ENCODE peak calls at places on chromosomes 2 and 18, in seven cellular contexts. W is NCI-H2029, C is colonic mucosa, K is T1000, B is astrocyte of the spinal cord, Q is GM12864, R is A172. M is an unnamed sample.

GRCh38 chr2:157628532-157629415 is at the start of gene ACVR1C:
- DNase-seq in R (peak; percentile 40), B (peak; percentile 54), K (peak; percentile 64), Q (no peak), C (peak; percentile 91), W (peak; percentile 50), M (peak; percentile 63)

GRCh38 chr2:230048010-230048671 is 20.6 kb downstream of the SLC16A14 start:
- DNase-seq in Q (no peak), W (no peak), B (no peak), K (no peak), R (no peak), C (no peak), M (no peak)

GRCh38 chr2:54606393-54606973 is 117.0 kb upstream of the EML6 start:
- DNase-seq in K (no peak), Q (no peak), R (no peak), B (no peak), C (no peak), W (no peak), M (no peak)

GRCh38 chr2:120246546-120247300 is 5.9 kb upstream of the RALB start:
- DNase-seq in W (peak; percentile 33), R (peak; percentile 26), C (peak; percentile 18), K (no peak), Q (no peak), B (no peak), M (no peak)

GRCh38 chr2:179898873-179899272 is 37.5 kb upstream of the ZNF385B start:
- DNase-seq in C (peak; percentile 40), W (peak; percentile 34), Q (no peak), K (no peak), R (peak; percentile 19), B (peak; percentile 28), M (no peak)

GRCh38 chr2:207279520-207279919 is 113.8 kb upstream of the KLF7 start:
- DNase-seq in C (no peak), R (no peak), Q (no peak), W (no peak), B (no peak), K (no peak), M (no peak)

GRCh38 chr18:31633416-31634330 is 42.0 kb downstream of the TTR start:
- DNase-seq in W (no peak), Q (no peak), R (no peak), B (no peak), C (no peak), K (no peak), M (no peak)

GRCh38 chr2:120661551-120661950 is 74.1 kb upstream of the GLI2 start:
- DNase-seq in B (no peak), C (peak; percentile 38), Q (no peak), R (no peak), K (no peak), W (peak; percentile 39), M (no peak)

GRCh38 chr2:19702267-19702666 is 199.5 kb downstream of the TTC32 start:
- DNase-seq in K (no peak), B (peak; percentile 35), W (no peak), R (no peak), Q (no peak), C (no peak), M (no peak)

GRCh38 chr2:238793351-238793750 is 54.5 kb upstream of the TWIST2 start:
- DNase-seq in B (no peak), W (no peak), C (no peak), K (no peak), R (no peak), Q (no peak), M (no peak)

GRCh38 chr18:80103231-80103630 is 5.8 kb upstream of the ADNP2 start:
- DNase-seq in K (no peak), C (no peak), Q (no peak), R (peak; percentile 27), B (peak; percentile 8), W (no peak), M (no peak)

GRCh38 chr18:3340682-3341097 is 78.8 kb downstream of the MYL12B start:
- DNase-seq in K (peak; percentile 14), B (no peak), W (peak; percentile 25), C (no peak), Q (no peak), R (peak; percentile 55), M (peak; percentile 54)

GRCh38 chr2:131145040-131145439 is 39.9 kb downstream of the PLEKHB2 start:
- DNase-seq in W (no peak), B (no peak), R (no peak), Q (peak; percentile 31), K (no peak), C (no peak), M (no peak)

GRCh38 chr2:197514754-197515153 is 1.1 kb upstream of the MOB4 start:
- DNase-seq in R (peak; percentile 32), K (no peak), Q (no peak), C (no peak), B (no peak), W (peak; percentile 18), M (no peak)

GRCh38 chr2:166895243-166895642 is 7.0 kb downstream of the XIRP2 start:
- DNase-seq in Q (no peak), B (no peak), C (no peak), K (no peak), W (no peak), R (no peak), M (no peak)

GRCh38 chr2:119523959-119524694 is at the start of gene SCTR:
- DNase-seq in R (no peak), W (no peak), K (no peak), Q (no peak), C (no peak), B (no peak), M (no peak)

GRCh38 chr2:20573611-20574422 is 77.1 kb downstream of the HS1BP3 start:
- DNase-seq in W (no peak), Q (no peak), C (peak; percentile 51), R (peak; percentile 88), B (peak; percentile 89), K (no peak), M (no peak)

GRCh38 chr2:144999040-144999875 is 479.3 kb upstream of the ZEB2 start:
- DNase-seq in B (peak; percentile 48), R (no peak), C (no peak), K (no peak), Q (no peak), W (no peak), M (no peak)

GRCh38 chr2:16281451-16282330 is 341.3 kb downstream of the MYCN start:
- DNase-seq in Q (no peak), B (peak; percentile 3), C (no peak), W (no peak), R (no peak), K (no peak), M (no peak)

GRCh38 chr2:169462896-169463695 is 16.2 kb upstream of the BBS5 start:
- DNase-seq in K (no peak), R (peak; percentile 54), W (no peak), B (peak; percentile 91), Q (no peak), C (no peak), M (no peak)

GRCh38 chr2:122421777-122422176 is 666.3 kb downstream of the TSN start:
- DNase-seq in W (no peak), C (no peak), R (no peak), B (no peak), K (no peak), Q (no peak), M (no peak)

GRCh38 chr18:9987355-9987754 is 73.5 kb downstream of the VAPA start:
- DNase-seq in C (no peak), K (no peak), W (no peak), Q (no peak), B (no peak), R (no peak), M (no peak)

GRCh38 chr2:72115361-72116080 is 32.1 kb downstream of the CYP26B1 start:
- DNase-seq in W (no peak), B (peak; percentile 83), Q (no peak), C (peak; percentile 17), R (peak; percentile 99), K (peak; percentile 99), M (peak; percentile 74)

GRCh38 chr2:216404010-216404618 is 8.2 kb upstream of the SMARCAL1 start:
- DNase-seq in K (no peak), B (peak; percentile 33), C (peak; percentile 57), W (peak; percentile 21), R (peak; percentile 62), Q (no peak), M (no peak)

GRCh38 chr2:46336560-46336959 is 39.4 kb downstream of the EPAS1 start:
- DNase-seq in W (no peak), B (peak; percentile 51), K (no peak), Q (no peak), R (no peak), C (no peak), M (no peak)

GRCh38 chr2:30684026-30684425 is 123.2 kb downstream of the CAPN13 start:
- DNase-seq in K (no peak), R (no peak), Q (no peak), C (no peak), B (no peak), W (no peak), M (no peak)

GRCh38 chr18:23071285-23071684 is 64.0 kb upstream of the CABLES1 start:
- DNase-seq in R (peak; percentile 66), W (no peak), B (peak; percentile 36), C (peak; percentile 44), Q (peak; percentile 84), K (no peak), M (no peak)

GRCh38 chr2:109094144-109094543 is 34.9 kb upstream of the SH3RF3 start:
- DNase-seq in B (no peak), W (no peak), C (no peak), K (no peak), Q (no peak), R (no peak), M (no peak)

GRCh38 chr2:88350641-88351601 is 101.6 kb downstream of the FOXI3 start:
- DNase-seq in C (peak; percentile 82), R (no peak), W (peak; percentile 34), Q (peak; percentile 10), K (no peak), B (no peak), M (peak; percentile 9)

GRCh38 chr2:120875431-120875830 is 139.8 kb downstream of the GLI2 start:
- DNase-seq in K (no peak), Q (no peak), W (no peak), C (no peak), R (no peak), B (no peak), M (no peak)

GRCh38 chr2:241796610-241797138 is 12.3 kb upstream of the NEU4 start:
- DNase-seq in K (no peak), Q (no peak), C (peak; percentile 74), B (no peak), R (no peak), W (no peak), M (no peak)

GRCh38 chr2:152571035-152571766 is 146.1 kb downstream of the PRPF40A start:
- DNase-seq in C (no peak), K (no peak), W (no peak), R (no peak), B (no peak), Q (no peak), M (no peak)

GRCh38 chr2:223260681-223261080 is 208.7 kb downstream of the KCNE4 start:
- DNase-seq in Q (no peak), B (peak; percentile 44), R (peak; percentile 65), W (no peak), K (no peak), C (no peak), M (peak; percentile 10)

GRCh38 chr2:183812091-183812490 is 687.8 kb downstream of the NUP35 start:
- DNase-seq in C (no peak), R (no peak), Q (no peak), B (peak; percentile 58), W (no peak), K (no peak), M (no peak)

GRCh38 chr18:8480506-8481328 is 128.5 kb upstream of the RAB12 start:
- DNase-seq in B (peak; percentile 74), Q (no peak), C (no peak), W (no peak), K (no peak), R (peak; percentile 47), M (peak; percentile 9)

GRCh38 chr2:217184242-217184641 is 324.4 kb upstream of the TNP1 start:
- DNase-seq in Q (no peak), K (no peak), C (no peak), R (no peak), B (no peak), W (no peak), M (no peak)